ENCODE peak calls at places on chromosomes 12 and 14, in five cellular contexts. T is GM23248, L is right lobe of liver, C is bronchial epithelial cell, Q is ascending aorta. N is an unnamed sample. For H3K36me3 and H3K27me3, the result is how much of the 10 kb centered on the place peaks cover.

GRCh38 chr14:34920339-34920738 is 45.2 kb upstream of the BAZ1A start:
- DNase-seq in T (no peak), L (no peak), C (no peak), Q (no peak), N (no peak)

GRCh38 chr14:93085916-93086315 is 29.8 kb downstream of the ITPK1 start:
- DNase-seq in T (peak), L (no peak), C (peak), Q (no peak), N (peak)

GRCh38 chr12:106986625-106987389 is at the start of gene MTERF2:
- DNase-seq in T (peak), L (peak), C (peak), Q (peak), N (peak)

GRCh38 chr12:45130881-45131281 is 80.0 kb upstream of the DBX2 start:
- DNase-seq in T (peak), L (no peak), C (peak), Q (no peak), N (peak)

GRCh38 chr14:90419200-90419599 is 22.4 kb downstream of the CALM1 start:
- DNase-seq in T (peak), L (peak), C (peak), Q (peak), N (no peak)

GRCh38 chr12:5554711-5555110 is 122.8 kb downstream of the NTF3 start:
- DNase-seq in T (peak), L (no peak), C (no peak), Q (no peak), N (no peak)

GRCh38 chr12:108337235-108338223 is 1.6 kb downstream of the CMKLR1 start:
- DNase-seq in T (peak), L (no peak), C (peak), Q (no peak), N (peak)

GRCh38 chr14:96911499-96912130 is 114.4 kb downstream of the VRK1 start:
- DNase-seq in T (no peak), L (no peak), C (no peak), Q (no peak), N (no peak)

GRCh38 chr12:82223421-82223820 is 134.8 kb downstream of the CCDC59 start:
- DNase-seq in T (no peak), L (no peak), C (no peak), Q (no peak), N (no peak)

GRCh38 chr14:71698698-71699097 is 233.5 kb upstream of the RGS6 start:
- DNase-seq in T (no peak), L (no peak), C (no peak), Q (no peak), N (no peak)
- H3K4me3 ChIP-seq in T (no peak), L (no peak), C (no peak), Q (no peak), N (no peak)

DNA sequence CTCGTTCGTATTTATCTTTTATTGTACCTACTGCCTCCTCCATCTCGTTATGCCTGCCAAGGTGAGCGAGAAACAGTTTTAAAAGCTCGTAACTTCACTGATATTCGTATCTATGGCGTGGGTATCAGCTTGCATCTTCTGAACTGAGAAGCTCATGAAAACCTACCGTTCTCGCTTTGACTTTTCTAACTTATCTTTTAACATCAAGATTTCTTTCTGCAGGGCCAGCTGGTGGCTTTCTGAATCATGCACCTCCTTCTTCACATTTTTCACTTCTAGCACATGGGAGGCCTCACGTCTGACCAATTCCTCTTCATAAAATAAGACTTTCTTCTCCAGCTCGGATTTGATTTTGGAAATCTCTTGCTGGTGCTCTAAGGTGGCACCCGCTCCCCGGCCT is 45.8 kb downstream of the AMN start:
- DNase-seq in T (no peak), L (no peak), C (no peak), Q (no peak), N (no peak)
- H3K36me3 ChIP-seq in T (half or more), L (under half), C (half or more), Q (half or more), N (under half)

DNA sequence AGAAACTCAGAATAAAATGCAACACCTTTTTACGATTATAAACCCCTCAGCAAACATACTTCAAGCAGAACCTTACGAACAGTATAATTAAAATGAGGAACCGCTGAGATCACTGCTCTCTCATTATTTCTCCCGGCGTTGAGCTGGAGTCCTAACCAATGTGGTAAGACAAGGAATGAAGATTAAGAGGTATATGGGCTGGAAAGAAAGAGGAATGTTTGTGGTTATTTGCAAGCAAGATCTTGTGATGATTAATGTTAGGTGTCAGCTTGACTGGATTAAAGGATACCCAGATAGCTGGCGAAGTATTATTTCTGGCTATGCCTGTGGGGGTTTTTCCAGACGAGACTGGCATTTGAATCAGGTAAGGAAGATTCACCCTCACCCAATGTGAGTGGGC is 10.3 kb upstream of the ZNF84 start:
- DNase-seq in T (no peak), L (no peak), C (no peak), Q (no peak), N (no peak)
- H3K27me3 ChIP-seq in T (under half), L (under half), C (under half), Q (under half), N (under half)

DNA sequence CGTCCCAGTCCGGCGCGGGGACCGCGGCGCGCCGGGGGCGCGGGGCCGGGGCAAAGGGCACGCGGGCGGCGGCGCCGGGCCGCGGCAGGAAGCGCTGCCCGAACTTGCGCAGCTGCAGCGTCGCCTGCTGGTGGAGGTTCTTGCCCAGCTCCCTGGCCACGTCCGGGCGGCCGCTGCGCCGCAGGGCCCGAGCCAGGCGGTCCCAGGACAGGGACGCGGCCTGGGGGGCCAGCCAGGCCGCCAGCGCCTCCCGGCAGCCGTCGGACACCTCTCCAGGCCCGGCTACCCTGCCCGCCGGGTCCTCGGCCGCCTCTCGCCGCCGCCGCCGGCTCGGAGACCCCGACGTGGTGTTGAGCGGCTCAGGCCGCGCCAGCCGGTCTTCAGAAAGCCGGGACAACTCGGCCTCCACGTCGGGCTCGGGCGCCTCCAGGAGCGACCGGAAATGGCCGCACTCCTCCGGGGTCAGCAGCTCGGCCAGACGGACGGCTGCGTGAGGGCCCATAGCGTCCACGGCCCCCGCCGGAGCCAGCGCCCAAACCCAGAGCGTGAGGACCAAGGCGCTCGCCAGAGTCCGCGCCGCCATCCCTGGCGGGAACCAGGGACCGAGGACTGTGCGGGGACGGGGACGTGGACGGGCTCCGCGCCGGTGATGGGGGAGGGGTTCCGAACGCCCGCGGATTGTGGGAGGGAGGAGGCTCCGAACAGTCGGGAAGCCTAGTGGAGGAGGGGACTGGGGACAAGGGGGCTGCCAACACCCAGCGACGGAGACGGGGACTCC is 34.0 kb downstream of the FIGNL2 start:
- DNase-seq in T (peak), L (peak), C (peak), Q (no peak), N (peak)
- H3K4me3 ChIP-seq in T (peak), L (peak), C (peak), Q (peak), N (peak)

DNA sequence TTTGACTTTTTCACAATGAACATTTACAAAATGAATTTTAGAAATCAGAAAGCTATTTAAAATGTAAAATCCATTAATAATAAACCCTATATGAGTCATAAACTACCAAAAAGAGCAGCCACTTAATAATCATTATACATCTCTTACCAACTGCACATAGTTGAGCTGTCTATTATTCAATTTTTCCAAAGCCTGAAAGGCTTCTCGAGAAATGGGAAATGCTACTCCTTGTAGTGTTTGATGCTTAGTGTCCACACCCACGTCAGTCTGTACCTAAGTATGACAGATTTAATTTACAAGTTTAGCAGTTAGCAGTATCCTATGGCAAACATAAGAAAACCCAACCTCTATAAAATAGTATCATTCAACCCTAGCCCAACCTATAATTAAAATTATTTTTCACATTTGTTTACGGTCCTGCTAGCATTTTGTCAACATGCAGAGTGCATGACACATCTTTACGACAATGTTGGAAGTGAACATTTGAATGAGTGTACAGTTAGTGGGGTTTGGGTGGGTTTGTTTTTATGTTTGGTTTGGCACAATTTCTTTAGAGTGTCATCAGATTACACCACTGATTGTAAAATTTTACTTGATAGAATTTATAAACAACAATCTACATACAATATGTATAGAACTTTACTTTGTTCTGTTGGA is 8.4 kb downstream of the TWF1 start:
- DNase-seq in T (no peak), L (no peak), C (no peak), Q (no peak), N (no peak)
- H3K36me3 ChIP-seq in T (half or more), L (under half), C (under half), Q (half or more), N (under half)

GRCh38 chr12:52010692-52011601 is 4.2 kb downstream of the TAMALIN start:
- DNase-seq in T (no peak), L (peak), C (no peak), Q (no peak), N (peak)
- H3K27me3 ChIP-seq in T (under half), L (under half), C (under half), Q (under half), N (half or more)

DNA sequence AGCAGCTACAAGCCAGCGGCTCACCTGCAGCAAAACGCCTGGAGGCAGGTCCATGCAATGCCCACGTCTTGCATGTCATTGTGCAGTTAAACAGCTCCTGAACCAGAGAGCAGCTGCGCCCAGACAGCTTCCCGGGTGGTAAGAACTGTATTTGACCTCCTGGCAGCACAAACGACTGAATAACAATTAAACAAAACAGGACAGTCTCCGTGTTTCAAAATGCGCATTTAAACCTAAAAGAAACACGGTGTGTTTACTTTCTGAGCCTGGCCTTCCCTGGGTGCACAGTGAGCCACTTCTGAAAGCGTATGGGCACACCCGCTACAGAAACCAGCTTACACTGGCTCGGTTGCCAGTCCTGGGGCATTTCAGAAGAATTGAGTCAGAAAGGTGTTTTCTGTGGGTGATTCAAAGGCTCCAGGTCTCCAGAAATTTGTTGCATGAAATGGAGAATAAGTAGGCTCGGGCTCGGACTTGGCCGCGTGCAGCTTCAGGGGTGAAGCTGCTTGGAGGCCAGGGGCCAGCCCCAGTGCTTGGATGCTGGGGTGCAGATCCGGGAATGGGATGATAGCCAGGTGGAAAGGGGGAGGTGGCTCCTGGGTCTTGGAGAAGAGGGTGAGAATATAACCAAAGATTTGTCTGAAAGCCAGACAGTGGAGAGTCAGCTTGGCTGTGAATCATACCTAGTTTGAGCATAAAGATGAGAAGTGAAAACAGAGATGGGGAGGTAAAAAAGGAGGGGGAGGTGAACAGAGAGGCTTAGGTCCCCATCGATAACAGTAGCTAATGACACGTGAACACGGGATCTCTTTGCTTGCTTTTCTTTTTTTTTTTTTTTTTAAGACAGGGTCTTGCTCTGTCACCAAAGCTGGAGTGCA is 24.9 kb upstream of the FZD10 start:
- DNase-seq in T (no peak), L (no peak), C (peak), Q (no peak), N (peak)
- H3K4me3 ChIP-seq in T (no peak), L (no peak), C (no peak), Q (no peak), N (no peak)

GRCh38 chr12:21634245-21634644 is 23.4 kb downstream of the LDHB start:
- DNase-seq in T (no peak), L (no peak), C (no peak), Q (no peak), N (no peak)

GRCh38 chr12:21627924-21628323 is 23.3 kb upstream of the GYS2 start:
- DNase-seq in T (no peak), L (no peak), C (no peak), Q (no peak), N (no peak)

GRCh38 chr12:21631367-21631766 is 26.3 kb downstream of the LDHB start:
- DNase-seq in T (no peak), L (no peak), C (no peak), Q (no peak), N (no peak)
- H3K36me3 ChIP-seq in T (under half), L (under half), C (under half), Q (under half), N (under half)

GRCh38 chr14:37588667-37588955 is 6.4 kb downstream of the FOXA1 start:
- DNase-seq in T (no peak), L (no peak), C (peak), Q (no peak), N (no peak)
- H3K27me3 ChIP-seq in T (half or more), L (under half), C (under half), Q (half or more), N (half or more)

DNA sequence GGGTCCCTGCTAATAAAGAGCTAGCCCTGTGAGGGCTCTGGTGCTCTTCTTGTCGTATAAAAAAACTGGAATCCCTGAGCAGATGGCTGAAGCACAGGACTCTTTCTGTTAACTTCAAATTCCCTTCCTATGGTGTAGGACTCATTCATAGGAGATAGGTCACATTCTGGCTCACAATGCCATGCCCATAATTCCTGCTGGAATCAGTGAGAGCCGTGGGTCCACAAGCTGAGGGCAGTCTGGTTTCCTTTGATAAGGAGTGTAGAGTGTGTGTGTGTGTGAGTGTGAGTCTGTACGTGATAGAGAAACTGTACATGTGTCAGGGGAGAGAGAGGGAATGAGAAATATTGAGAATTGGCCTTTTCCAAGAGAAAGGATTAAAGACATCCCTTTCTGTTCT is 78.7 kb downstream of the TMX1 start:
- DNase-seq in T (peak), L (no peak), C (no peak), Q (no peak), N (no peak)
- H3K4me3 ChIP-seq in T (no peak), L (no peak), C (no peak), Q (no peak), N (no peak)